ENCODE peak calls at places on chromosomes 2 and 18, in six cellular contexts. J is left ventricle myocardium inferior, N is stomach, G is lower lobe of right lung, Y is pancreas, C is fibroblast of lung. W is an unnamed sample.

GRCh38 chr2:239192456-239192855 is 208.4 kb downstream of the HDAC4 start:
- DNase-seq in G (no peak), N (peak; percentile 19), J (no peak), C (no peak), Y (no peak), W (peak; percentile 40)

GRCh38 chr2:191303349-191304005 is 58.3 kb downstream of the MYO1B start:
- DNase-seq in Y (no peak), N (no peak), C (no peak), J (no peak), G (no peak), W (no peak)

GRCh38 chr18:9516437-9517064 is 41.2 kb downstream of the RALBP1 start:
- DNase-seq in Y (no peak), G (no peak), J (no peak), C (peak; percentile 72), N (no peak), W (no peak)

GRCh38 chr2:1893856-1894255 is 149.5 kb upstream of the PXDN start:
- DNase-seq in J (no peak), Y (no peak), N (no peak), C (no peak), G (no peak), W (no peak)

GRCh38 chr2:192749606-192750200 is 555.0 kb upstream of the TMEFF2 start:
- DNase-seq in N (no peak), C (no peak), G (no peak), J (no peak), Y (no peak), W (no peak)

GRCh38 chr18:54945726-54946125 is 13.5 kb downstream of the CCDC68 start:
- DNase-seq in G (no peak), N (no peak), J (no peak), Y (no peak), C (peak; percentile 37), W (no peak)

GRCh38 chr2:7633556-7634153 is 716.4 kb downstream of the RNF144A start:
- DNase-seq in Y (no peak), G (no peak), J (no peak), C (no peak), N (no peak), W (no peak)

GRCh38 chr2:107687087-107687486 is 139.6 kb upstream of the RGPD4 start:
- DNase-seq in N (no peak), C (no peak), J (no peak), Y (no peak), G (no peak), W (no peak)

GRCh38 chr2:205056066-205056678 is 510.9 kb downstream of the PARD3B start:
- DNase-seq in J (no peak), Y (no peak), G (no peak), N (no peak), C (peak; percentile 23), W (no peak)

GRCh38 chr2:73406996-73407395 is 21.4 kb downstream of the ALMS1 start:
- DNase-seq in N (no peak), Y (no peak), G (no peak), J (no peak), C (no peak), W (no peak)

GRCh38 chr2:151052850-151053660 is 208.6 kb downstream of the RBM43 start:
- DNase-seq in C (no peak), Y (no peak), G (no peak), N (no peak), J (no peak), W (no peak)

GRCh38 chr2:33425660-33426059 is 50.8 kb upstream of the RASGRP3 start:
- DNase-seq in C (no peak), J (no peak), Y (no peak), N (no peak), G (no peak), W (no peak)

GRCh38 chr2:46818819-46819218 is 96.8 kb downstream of the MCFD2 start:
- DNase-seq in N (no peak), Y (no peak), J (no peak), C (no peak), G (no peak), W (peak; percentile 22)

GRCh38 chr18:7325126-7325430 is 94.2 kb downstream of the LRRC30 start:
- DNase-seq in Y (no peak), N (no peak), G (no peak), J (no peak), C (no peak), W (no peak)

GRCh38 chr2:30683240-30683956 is 123.8 kb downstream of the CAPN13 start:
- DNase-seq in N (no peak), C (no peak), G (no peak), J (no peak), Y (no peak), W (no peak)

GRCh38 chr2:57947398-57947797 is 99.2 kb upstream of the VRK2 start:
- DNase-seq in C (no peak), N (no peak), G (no peak), Y (no peak), J (no peak), W (no peak)

GRCh38 chr2:25960396-25960795 is 21.9 kb downstream of the KIF3C start:
- DNase-seq in C (no peak), Y (no peak), G (no peak), N (no peak), J (no peak), W (no peak)

GRCh38 chr2:68099260-68099659 is 36.5 kb upstream of the C1D start:
- DNase-seq in Y (no peak), G (no peak), J (no peak), C (no peak), N (no peak), W (no peak)

GRCh38 chr2:159615936-159616733 is at the start of gene BAZ2B:
- DNase-seq in C (peak; percentile 87), Y (peak; percentile 34), N (peak; percentile 63), G (no peak), J (peak; percentile 53), W (no peak)

GRCh38 chr2:28507806-28508764 is 12.2 kb downstream of the PLB1 start:
- DNase-seq in N (peak; percentile 44), C (no peak), Y (no peak), G (no peak), J (no peak), W (no peak)

GRCh38 chr2:8223731-8224678 is 457.9 kb upstream of the ID2 start:
- DNase-seq in Y (no peak), G (no peak), J (no peak), N (no peak), C (no peak), W (no peak)

GRCh38 chr2:42342061-42342794 is 18.8 kb downstream of the COX7A2L start:
- DNase-seq in J (peak; percentile 25), G (no peak), N (no peak), C (peak; percentile 89), Y (no peak), W (no peak)

GRCh38 chr2:19627359-19627758 is 268.9 kb upstream of the OSR1 start:
- DNase-seq in C (no peak), N (no peak), Y (no peak), G (no peak), J (no peak), W (no peak)

GRCh38 chr2:217853961-217854360 is 148.8 kb downstream of the TNS1 start:
- DNase-seq in C (no peak), J (no peak), N (no peak), Y (no peak), G (no peak), W (no peak)

GRCh38 chr2:217852812-217853211 is 150.0 kb downstream of the TNS1 start:
- DNase-seq in Y (no peak), N (no peak), G (no peak), C (no peak), J (no peak), W (no peak)

GRCh38 chr2:217854684-217855083 is 148.1 kb downstream of the TNS1 start:
- DNase-seq in J (no peak), C (no peak), N (no peak), Y (no peak), G (no peak), W (peak; percentile 51)

GRCh38 chr2:217851191-217852020 is 151.4 kb downstream of the TNS1 start:
- DNase-seq in G (peak; percentile 58), C (peak; percentile 79), N (no peak), J (no peak), Y (no peak), W (no peak)

DNA sequence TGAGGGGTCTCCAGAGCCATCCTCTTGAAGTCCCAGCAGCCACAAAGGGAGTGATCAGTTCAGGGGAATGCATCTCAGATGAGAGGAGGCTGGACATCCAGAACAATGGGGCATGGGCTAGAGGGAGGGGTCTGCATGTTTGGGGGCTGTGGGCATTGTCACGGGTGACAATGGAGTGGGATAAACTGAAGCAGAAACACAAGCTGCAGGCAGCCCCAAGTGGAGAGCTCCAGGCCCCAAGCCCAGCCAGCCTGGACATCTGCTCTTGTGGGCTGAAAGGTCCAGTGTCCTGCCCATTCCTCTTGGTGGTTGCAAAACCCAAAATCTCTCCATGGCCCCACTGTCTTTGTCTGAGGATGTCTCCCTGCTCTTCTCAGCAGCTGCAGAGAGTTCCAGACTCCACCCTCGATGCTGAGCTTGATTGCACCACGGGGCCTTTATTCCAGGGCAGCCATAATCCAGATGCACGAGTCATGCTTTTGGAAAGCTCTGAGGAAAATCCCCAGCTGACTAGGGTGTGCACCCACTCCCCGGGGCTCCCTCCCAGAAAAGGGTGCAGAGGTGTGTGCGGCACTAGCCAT is 149.4 kb downstream of the TNS1 start:
- DNase-seq in J (no peak), C (peak; percentile 82), N (no peak), G (no peak), Y (no peak), W (no peak)
- TF ChIP-seq CTCF in J (no peak), C (no peak), N (no peak), G (no peak), Y (no peak), W (no peak)

GRCh38 chr2:171253279-171253678 is 92.6 kb upstream of the TLK1 start:
- DNase-seq in G (no peak), J (no peak), N (no peak), Y (no peak), C (no peak), W (no peak)
- H3K27ac ChIP-seq in G (no peak overlapping the region), J (no peak overlapping the region), N (peak overlapping the region; percentile 0), Y (no peak overlapping the region), C (no peak overlapping the region), W (no peak overlapping the region)

DNA sequence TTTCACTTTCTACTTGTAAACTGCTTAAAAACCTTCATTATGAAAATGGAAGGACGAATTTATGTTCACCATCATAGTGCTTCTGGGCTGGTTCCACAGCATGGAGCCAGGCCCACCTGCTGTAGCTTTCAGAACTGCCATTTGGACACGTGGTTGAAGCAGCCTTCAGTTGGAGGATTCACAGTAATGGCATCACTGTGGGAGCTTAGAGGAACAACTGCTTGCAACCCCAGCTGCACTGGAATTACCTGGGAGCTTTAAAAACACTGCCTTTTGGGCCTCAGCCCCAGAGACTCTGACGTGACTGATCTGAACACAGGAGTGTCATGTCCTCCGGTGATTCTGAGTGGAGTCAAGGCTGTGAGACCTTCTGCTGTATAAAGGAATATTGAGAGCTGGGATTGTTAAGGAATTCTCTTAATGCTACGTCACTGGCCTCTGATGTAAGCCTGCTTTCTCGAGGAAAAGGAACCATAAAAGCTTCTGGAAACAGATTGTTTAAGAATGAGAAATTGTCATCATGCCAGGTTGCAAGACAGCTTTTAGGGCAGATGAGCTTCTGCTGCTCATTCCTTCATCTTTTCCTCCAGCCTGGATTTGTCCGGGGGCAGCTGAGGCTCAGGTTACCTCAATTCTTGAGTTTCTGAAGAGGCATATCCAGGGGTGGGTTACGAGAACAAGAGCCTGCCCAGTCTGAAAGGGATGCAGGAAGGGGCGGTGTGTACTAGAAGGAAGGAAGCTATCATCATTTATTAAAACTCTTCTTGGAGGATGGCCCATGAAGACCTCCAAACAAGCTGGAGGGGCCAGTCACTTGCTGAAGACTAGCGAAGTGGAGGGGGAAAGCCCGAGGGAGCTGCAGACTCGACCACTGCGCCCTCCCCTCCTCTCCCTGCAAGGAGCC is 1.3 kb upstream of the IL1R1 start:
- DNase-seq in C (peak; percentile 97), N (no peak), J (no peak), Y (no peak), G (no peak), W (no peak)
- H3K4me3 ChIP-seq in C (peak overlapping the region; percentile 95), N (peak overlapping the region; percentile 62), J (peak overlapping the region; percentile 78), Y (no peak overlapping the region), G (peak overlapping the region; percentile 73), W (peak overlapping the region; percentile 75)

GRCh38 chr2:23760746-23761145 is 166.2 kb downstream of the ATAD2B start:
- DNase-seq in J (no peak), N (no peak), G (no peak), C (peak; percentile 90), Y (no peak), W (no peak)
- TF ChIP-seq CTCF in J (peak; percentile 52), N (no peak), G (peak; percentile 20), C (peak; percentile 28), Y (no peak), W (peak; percentile 36)